ENCODE peak calls at places on chromosomes 7 and 10, in four cellular contexts. Q, S, T and G are unnamed samples.

GRCh38 chr10:76779163-76779820 is 858.3 kb downstream of the KCNMA1 start:
- DNase-seq in Q (no peak), T (no peak), S (no peak), G (no peak)

GRCh38 chr7:43880596-43880995 is 11.3 kb upstream of the MRPS24 start:
- DNase-seq in Q (no peak), T (no peak), S (no peak), G (no peak)

GRCh38 chr7:87225696-87226095 is 6.2 kb upstream of the TMEM243 start:
- DNase-seq in T (no peak), Q (no peak), S (no peak), G (no peak)

GRCh38 chr7:48803250-48803649 is 121.1 kb upstream of the CDC14C start:
- DNase-seq in S (no peak), Q (no peak), T (no peak), G (no peak)

GRCh38 chr7:88357794-88358533 is 51.3 kb upstream of the STEAP4 start:
- DNase-seq in T (no peak), S (no peak), Q (no peak), G (no peak)

GRCh38 chr7:66427956-66428355 is 200.7 kb upstream of the KCTD7 start:
- DNase-seq in Q (no peak), T (no peak), S (no peak), G (no peak)

GRCh38 chr10:33461295-33461640 is 126.8 kb upstream of the NRP1 start:
- DNase-seq in T (no peak), S (no peak), Q (no peak), G (no peak)

GRCh38 chr7:130324270-130324669 is 20.3 kb upstream of the CPA5 start:
- DNase-seq in S (no peak), Q (no peak), T (no peak), G (no peak)

GRCh38 chr7:90771281-90771680 is 175.2 kb downstream of the CDK14 start:
- DNase-seq in S (no peak), Q (no peak), T (no peak), G (no peak)

GRCh38 chr7:92836489-92837213 is at the start of gene CDK6:
- DNase-seq in Q (peak; percentile 80), T (peak; percentile 78), S (peak; percentile 77), G (peak; percentile 91)

GRCh38 chr7:18192228-18192627 is 164.6 kb upstream of the PRPS1L1 start:
- DNase-seq in S (no peak), Q (no peak), T (no peak), G (no peak)

GRCh38 chr10:79193694-79194382 is 125.1 kb downstream of the ZMIZ1 start:
- DNase-seq in S (no peak), Q (no peak), T (no peak), G (no peak)

GRCh38 chr7:99267530-99268360 is 4.9 kb upstream of the MYH16 start:
- DNase-seq in S (no peak), T (no peak), Q (peak; percentile 78), G (no peak)

GRCh38 chr7:6260291-6261183 is 11.9 kb downstream of the CYTH3 start:
- DNase-seq in S (no peak), T (no peak), Q (no peak), G (no peak)

GRCh38 chr7:920351-921070 is 34.0 kb downstream of the ADAP1 start:
- DNase-seq in S (peak; percentile 1), Q (peak; percentile 62), T (peak; percentile 52), G (peak; percentile 83)

GRCh38 chr10:124223001-124223710 is 129.8 kb upstream of the CHST15 start:
- DNase-seq in S (no peak), T (no peak), Q (peak; percentile 55), G (no peak)

GRCh38 chr10:10917031-10917430 is 100.6 kb upstream of the CELF2 start:
- DNase-seq in Q (no peak), T (no peak), S (no peak), G (no peak)

GRCh38 chr7:17123020-17123419 is 175.4 kb upstream of the AHR start:
- DNase-seq in S (no peak), T (no peak), Q (no peak), G (no peak)

GRCh38 chr10:69051303-69051702 is 36.6 kb upstream of the SRGN start:
- DNase-seq in Q (peak; percentile 77), S (no peak), T (peak; percentile 76), G (no peak)

GRCh38 chr10:88392222-88392621 is 190.9 kb downstream of the RNLS start:
- DNase-seq in S (no peak), Q (no peak), T (no peak), G (no peak)

GRCh38 chr7:1941464-1942025 is 271.5 kb downstream of the ELFN1 start:
- DNase-seq in S (no peak), Q (no peak), T (no peak), G (peak; percentile 85)

GRCh38 chr10:101686133-101686925 is 8.6 kb downstream of the FBXW4 start:
- DNase-seq in Q (no peak), S (no peak), T (no peak), G (no peak)

GRCh38 chr10:79061441-79062315 is 7.1 kb upstream of the ZMIZ1 start:
- DNase-seq in Q (peak; percentile 38), T (peak; percentile 64), S (no peak), G (peak; percentile 68)

GRCh38 chr7:75762350-75762917 is 9.6 kb downstream of the CCL26 start:
- DNase-seq in Q (no peak), T (no peak), S (no peak), G (no peak)

GRCh38 chr10:103765981-103766380 is 89.4 kb downstream of the SH3PXD2A start:
- DNase-seq in S (no peak), T (no peak), Q (no peak), G (no peak)

GRCh38 chr10:97079454-97079853 is 106.3 kb downstream of the SLIT1 start:
- DNase-seq in S (no peak), Q (no peak), T (no peak), G (no peak)

GRCh38 chr10:16231734-16232133 is 205.1 kb upstream of the PTER start:
- DNase-seq in Q (no peak), S (no peak), T (no peak), G (no peak)

GRCh38 chr7:115782716-115783460 is 247.7 kb downstream of the TFEC start:
- DNase-seq in S (peak; percentile 26), Q (no peak), T (no peak), G (no peak)

GRCh38 chr7:151341357-151342101 is at the start of gene NUB1:
- DNase-seq in T (peak; percentile 94), S (peak; percentile 97), Q (peak; percentile 94), G (peak; percentile 96)
- TF ChIP-seq CTCF in T (no peak), S (no peak), Q (no peak), G (peak; percentile 13)

DNA sequence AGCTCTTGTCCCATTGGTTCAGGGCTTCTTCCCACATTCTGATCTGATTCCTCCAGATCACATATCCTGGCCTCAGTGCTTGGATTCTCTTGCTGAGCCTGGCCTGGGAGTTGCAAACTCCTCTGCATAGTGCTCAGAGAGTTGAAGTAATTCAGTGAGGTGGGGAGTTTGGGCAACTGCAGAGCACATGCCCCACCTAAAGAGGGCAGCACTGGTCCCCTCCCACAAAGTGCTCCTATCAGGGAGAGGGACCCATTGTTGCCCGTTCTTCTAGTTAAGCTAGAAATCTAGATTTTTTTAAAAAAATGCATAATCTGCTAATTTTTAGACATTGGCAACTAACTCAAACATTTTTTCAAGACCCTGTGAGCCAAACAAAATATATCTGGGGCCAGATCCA is 45.1 kb downstream of the CHN2 start:
- DNase-seq in Q (no peak), S (no peak), T (no peak), G (no peak)
- TF ChIP-seq CTCF in Q (no peak), S (no peak), T (no peak), G (peak; percentile 50)

GRCh38 chr10:73948947-73949633 is 38.2 kb downstream of the PLAU start:
- DNase-seq in S (no peak), T (peak; percentile 15), Q (no peak), G (no peak)

GRCh38 chr10:73950569-73950968 is 39.6 kb downstream of the PLAU start:
- DNase-seq in S (no peak), T (peak; percentile 41), Q (no peak), G (no peak)

GRCh38 chr10:73944356-73945100 is 33.6 kb downstream of the PLAU start:
- DNase-seq in Q (no peak), S (no peak), T (no peak), G (no peak)

GRCh38 chr10:73950155-73950554 is 39.2 kb downstream of the PLAU start:
- DNase-seq in S (no peak), T (peak; percentile 13), Q (no peak), G (no peak)

DNA sequence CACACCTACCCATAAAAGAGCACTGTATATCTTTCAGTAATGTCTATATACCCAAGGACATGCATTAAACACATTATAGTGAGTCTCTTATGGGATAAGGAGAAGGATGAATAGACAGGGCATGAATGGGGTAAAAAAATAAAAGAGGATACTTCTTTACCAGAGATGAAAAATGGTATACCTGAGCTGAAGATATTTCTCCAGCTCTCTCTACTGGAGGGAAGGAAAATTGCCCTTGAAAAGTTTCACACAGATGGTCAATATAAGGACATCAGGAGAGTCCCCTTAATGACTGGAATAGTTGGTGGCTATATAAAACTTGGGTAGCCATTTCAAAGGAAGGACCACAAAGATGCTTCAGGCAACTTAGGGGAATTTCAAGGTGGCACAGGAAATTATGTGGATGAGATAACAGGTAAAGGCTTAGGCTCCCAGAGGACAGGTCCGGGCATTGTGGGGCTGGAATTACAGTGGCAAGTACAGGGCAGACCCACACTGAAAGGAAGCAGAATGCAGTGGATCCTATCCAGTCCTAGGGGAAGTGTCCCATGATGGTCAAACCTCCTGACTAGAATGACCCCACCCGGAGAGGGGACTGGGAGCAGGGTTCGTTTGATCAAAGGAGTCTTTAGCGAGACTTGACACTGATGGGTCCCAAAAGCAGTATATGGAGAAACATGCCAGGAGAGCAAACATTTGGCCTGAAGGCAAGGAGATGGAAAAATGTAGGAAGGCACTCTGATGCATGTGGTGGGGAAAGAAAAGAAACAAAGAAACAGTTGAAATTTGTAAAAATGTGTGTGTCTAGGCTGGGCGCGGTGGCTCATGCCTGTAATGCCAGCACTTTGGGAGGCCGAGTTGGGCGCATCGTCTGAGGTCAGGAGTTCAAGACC is 35.6 kb downstream of the PLAU start:
- DNase-seq in Q (no peak), T (peak; percentile 30), S (no peak), G (peak; percentile 21)
- TF ChIP-seq CTCF in Q (no peak), T (no peak), S (no peak), G (peak; percentile 45)

GRCh38 chr7:64619705-64620104 is 46.2 kb upstream of the ZNF107 start:
- DNase-seq in T (no peak), S (peak; percentile 2), Q (no peak), G (no peak)

GRCh38 chr7:64626083-64626469 is 39.9 kb upstream of the ZNF107 start:
- DNase-seq in S (no peak), T (no peak), Q (no peak), G (no peak)

GRCh38 chr7:64625114-64626082 is 40.5 kb upstream of the ZNF107 start:
- DNase-seq in Q (no peak), S (no peak), T (no peak), G (no peak)

GRCh38 chr7:64618785-64619456 is 47.0 kb upstream of the ZNF107 start:
- DNase-seq in Q (no peak), T (no peak), S (no peak), G (no peak)

DNA sequence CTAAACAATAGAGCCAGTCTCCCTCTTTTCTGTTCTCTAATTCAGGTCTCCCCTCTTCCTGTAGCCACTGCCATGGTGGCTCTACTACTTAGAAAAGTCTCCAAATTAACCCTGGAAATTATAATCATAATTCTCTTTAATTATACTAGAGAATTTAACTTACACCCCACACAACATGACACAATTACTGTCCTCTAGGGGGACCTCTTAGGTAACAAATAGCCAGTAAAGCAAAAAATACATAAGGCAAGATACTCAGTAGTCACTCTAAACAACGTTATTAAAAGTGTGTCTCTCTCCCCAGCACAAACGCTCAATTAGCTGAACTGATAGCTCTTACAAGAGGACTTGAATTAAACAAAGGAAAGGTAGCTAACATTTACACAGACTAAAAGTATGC is 44.3 kb upstream of the ZNF107 start:
- DNase-seq in Q (no peak), T (no peak), S (no peak), G (no peak)
- TF ChIP-seq CTCF in Q (no peak), T (no peak), S (no peak), G (no peak)